ENCODE peak calls at places on chromosomes 12 and 14, in nine cellular contexts. P is anterior cingulate cortex, Q is left cardiac atrium, I is astrocyte of the spinal cord, N is pancreas, B is NCI-H1092, R is neural crest cell, A is GM03348, V is EL. C is an unnamed sample.

GRCh38 chr12:53268637-53269562 is 801 bp downstream of the ESPL1 start:
- DNase-seq in P (no peak), Q (no peak), I (peak), N (no peak), B (no peak), R (no peak), A (peak), V (peak), C (no peak)

GRCh38 chr12:84091642-84092041 is 821.0 kb downstream of the SLC6A15 start:
- DNase-seq in P (no peak), Q (no peak), I (no peak), N (no peak), B (no peak), R (no peak), A (no peak), V (no peak), C (no peak)

GRCh38 chr12:82758743-82759142 is 72.0 kb downstream of the TMTC2 start:
- DNase-seq in P (no peak), Q (no peak), I (no peak), N (no peak), B (no peak), R (no peak), A (no peak), V (no peak), C (no peak)

GRCh38 chr12:11959117-11959823 is 111.5 kb upstream of the BCL2L14 start:
- DNase-seq in P (no peak), Q (no peak), I (no peak), N (no peak), B (no peak), R (no peak), A (no peak), V (no peak), C (no peak)

GRCh38 chr12:50690923-50691322 is 73.0 kb upstream of the ATF1 start:
- DNase-seq in P (peak), Q (peak), I (peak), N (no peak), B (no peak), R (no peak), A (peak), V (no peak), C (peak)

GRCh38 chr12:112570096-112570495 is 151.3 kb downstream of the PTPN11 start:
- DNase-seq in P (no peak), Q (no peak), I (no peak), N (no peak), B (no peak), R (no peak), A (no peak), V (no peak), C (no peak)

GRCh38 chr12:94235894-94236293 is 87.5 kb downstream of the PLXNC1 start:
- DNase-seq in P (no peak), Q (no peak), I (no peak), N (no peak), B (no peak), R (no peak), A (no peak), V (no peak), C (no peak)

GRCh38 chr14:93039649-93040315 is 75.9 kb downstream of the ITPK1 start:
- DNase-seq in P (no peak), Q (no peak), I (peak), N (no peak), B (no peak), R (no peak), A (no peak), V (no peak), C (no peak)

GRCh38 chr14:102866982-102867761 is 55.3 kb upstream of the AMN start:
- DNase-seq in P (no peak), Q (no peak), I (no peak), N (no peak), B (no peak), R (no peak), A (no peak), V (no peak), C (no peak)

GRCh38 chr12:102847131-102847530 is 69.9 kb downstream of the PAH start:
- DNase-seq in P (no peak), Q (no peak), I (no peak), N (no peak), B (no peak), R (no peak), A (no peak), V (peak), C (no peak)

GRCh38 chr14:70886421-70887206 is 20.6 kb upstream of the PCNX1 start:
- DNase-seq in P (no peak), Q (no peak), I (no peak), N (no peak), B (no peak), R (no peak), A (no peak), V (no peak), C (no peak)

GRCh38 chr14:102452302-102452701 is 57.3 kb downstream of the ANKRD9 start:
- DNase-seq in P (no peak), Q (no peak), I (no peak), N (no peak), B (no peak), R (no peak), A (no peak), V (no peak), C (no peak)

GRCh38 chr12:99498756-99499155 is 148.8 kb upstream of the GARIN6 start:
- DNase-seq in P (no peak), Q (no peak), I (peak), N (no peak), B (no peak), R (no peak), A (peak), V (peak), C (no peak)